ENCODE peak calls at places on chromosomes 5 and 9, in four cellular contexts. J is cardiac fibroblast, S is uterus, F is stomach. K is an unnamed sample.

GRCh38 chr9:13128266-13128825 is 151.1 kb downstream of the MPDZ start:
- DNase-seq in J (no peak), S (no peak), F (no peak), K (no peak)

GRCh38 chr5:132103380-132103951 is 29.9 kb downstream of the CSF2 start:
- DNase-seq in J (peak), S (peak), F (peak), K (peak)

GRCh38 chr9:131557855-131558548 is 12.7 kb downstream of the PRRT1B start:
- DNase-seq in J (no peak), S (no peak), F (no peak), K (no peak)

GRCh38 chr5:114789773-114790402 is 379.8 kb downstream of the TRIM36 start:
- DNase-seq in J (peak), S (no peak), F (no peak), K (peak)

GRCh38 chr5:62341783-62342475 is 35.9 kb downstream of the KIF2A start:
- DNase-seq in J (no peak), S (no peak), F (no peak), K (no peak)

GRCh38 chr5:35876922-35877321 is 20.2 kb downstream of the IL7R start:
- DNase-seq in J (peak), S (no peak), F (no peak), K (no peak)

GRCh38 chr5:167577616-167578015 is 713.8 kb upstream of the WWC1 start:
- DNase-seq in J (no peak), S (no peak), F (no peak), K (no peak)

GRCh38 chr9:130866474-130866965 is 30.1 kb downstream of the QRFP start:
- DNase-seq in J (peak), S (peak), F (peak), K (peak)

GRCh38 chr5:116343961-116344360 is 230.7 kb downstream of the SEMA6A start:
- DNase-seq in J (no peak), S (no peak), F (no peak), K (no peak)

GRCh38 chr5:94010814-94011213 is 269.4 kb upstream of the POU5F2 start:
- DNase-seq in J (peak), S (no peak), F (no peak), K (no peak)

GRCh38 chr9:133509179-133510083 is 15.3 kb downstream of the MYMK start:
- DNase-seq in J (no peak), S (no peak), F (peak), K (no peak)

GRCh38 chr5:39624268-39624886 is 199.6 kb upstream of the DAB2 start:
- DNase-seq in J (peak), S (no peak), F (peak), K (no peak)

GRCh38 chr5:71887680-71888079 is 168.6 kb downstream of the CARTPT start:
- DNase-seq in J (peak), S (no peak), F (no peak), K (peak)

GRCh38 chr9:20754556-20754955 is 70.5 kb downstream of the FOCAD start:
- DNase-seq in J (peak), S (no peak), F (no peak), K (no peak)

GRCh38 chr9:12775963-12776774 is 1.3 kb downstream of the LURAP1L start:
- DNase-seq in J (peak), S (peak), F (peak), K (peak)

GRCh38 chr9:135525241-135526088 is 4.2 kb downstream of the LCN1 start:
- DNase-seq in J (no peak), S (no peak), F (peak), K (no peak)

GRCh38 chr5:10649518-10650410 is 85.9 kb downstream of the ANKRD33B start:
- DNase-seq in J (no peak), S (no peak), F (peak), K (no peak)

GRCh38 chr9:2336055-2336454 is 285.5 kb upstream of the VLDLR start:
- DNase-seq in J (peak), S (no peak), F (no peak), K (no peak)

GRCh38 chr5:14101922-14102321 is 41.2 kb upstream of the TRIO start:
- DNase-seq in J (no peak), S (no peak), F (no peak), K (no peak)

GRCh38 chr9:6408320-6408719 is 4.7 kb upstream of the UHRF2 start:
- DNase-seq in J (no peak), S (no peak), F (no peak), K (no peak)

GRCh38 chr5:149452665-149453617 is 73.8 kb upstream of the IL17B start:
- DNase-seq in J (peak), S (peak), F (no peak), K (no peak)
- TF ChIP-seq CTCF in J (peak), S (no peak), F (no peak), K (no peak)

GRCh38 chr5:32916648-32917047 is 205.5 kb downstream of the NPR3 start:
- DNase-seq in J (peak), S (no peak), F (no peak), K (no peak)
- TF ChIP-seq CTCF in J (peak), S (no peak), F (no peak), K (no peak)

GRCh38 chr5:145718956-145719355 is 116.2 kb downstream of the PRELID2 start:
- DNase-seq in J (peak), S (no peak), F (no peak), K (no peak)
- TF ChIP-seq CTCF in J (peak), S (no peak), F (no peak), K (no peak)

GRCh38 chr5:181190711-181191525 is 14.1 kb downstream of the TRIM7 start:
- DNase-seq in J (peak), S (peak), F (peak), K (peak)
- TF ChIP-seq CTCF in J (peak), S (no peak), F (no peak), K (peak)

DNA sequence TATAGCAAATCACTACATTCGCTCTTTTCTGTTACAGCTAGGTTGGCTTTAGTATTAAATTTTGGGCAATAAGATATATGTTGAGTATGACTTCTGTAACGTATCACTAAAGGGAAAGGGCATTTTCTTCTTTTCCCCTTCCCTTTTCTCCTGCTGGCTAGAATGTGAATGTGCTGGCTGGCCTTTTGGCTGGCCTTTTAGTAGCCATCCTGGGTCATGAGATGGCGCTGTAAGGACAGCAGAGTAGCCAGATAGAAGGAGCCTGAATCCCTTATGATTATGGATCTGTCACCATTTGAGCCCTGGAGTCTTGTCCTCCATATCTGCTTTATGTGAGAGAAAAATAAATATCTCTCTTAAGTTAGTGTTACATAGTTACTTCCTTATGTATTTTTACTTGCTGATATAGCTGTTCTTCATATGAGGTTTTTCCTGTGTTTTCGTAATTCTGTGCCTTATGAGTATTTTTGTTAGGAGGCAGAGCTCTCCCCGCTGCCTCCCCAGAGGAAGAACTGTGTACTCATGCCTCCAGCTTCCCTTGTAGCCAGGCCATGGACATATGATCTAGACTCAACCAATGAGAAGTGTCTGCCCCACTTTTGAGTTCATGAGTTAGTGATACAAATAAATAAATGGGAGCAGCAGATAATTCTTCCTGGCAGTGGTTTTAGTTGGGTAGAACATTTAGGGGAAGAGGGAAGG is 65.9 kb downstream of the NDUFAF2 start:
- DNase-seq in J (peak), S (no peak), F (no peak), K (no peak)
- TF ChIP-seq CTCF in J (peak), S (no peak), F (no peak), K (no peak)

GRCh38 chr9:95171596-95171995 is 145.9 kb downstream of the FANCC start:
- DNase-seq in J (peak), S (no peak), F (no peak), K (no peak)
- TF ChIP-seq CTCF in J (no peak), S (no peak), F (no peak), K (no peak)

DNA sequence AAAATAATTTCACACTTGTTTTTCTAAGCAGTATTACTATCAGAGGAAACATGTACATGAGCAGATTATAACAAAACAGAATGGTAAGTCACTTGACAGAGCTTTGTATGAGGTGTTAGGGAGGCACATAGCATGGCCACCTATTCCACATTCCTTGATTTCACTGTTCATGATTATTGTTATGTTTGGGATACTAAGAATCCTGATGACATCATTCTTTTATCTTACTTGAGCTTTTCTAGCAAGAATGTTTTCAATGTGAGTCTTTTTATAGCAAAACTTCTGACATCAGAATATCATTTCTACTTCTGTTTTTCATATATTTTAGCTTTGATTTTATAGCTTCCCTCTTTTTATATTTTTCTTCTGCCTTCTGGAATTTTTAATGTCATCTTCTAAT is 208.2 kb downstream of the DMRTA1 start:
- DNase-seq in J (no peak), S (no peak), F (no peak), K (no peak)
- TF ChIP-seq CTCF in J (no peak), S (no peak), F (no peak), K (no peak)

DNA sequence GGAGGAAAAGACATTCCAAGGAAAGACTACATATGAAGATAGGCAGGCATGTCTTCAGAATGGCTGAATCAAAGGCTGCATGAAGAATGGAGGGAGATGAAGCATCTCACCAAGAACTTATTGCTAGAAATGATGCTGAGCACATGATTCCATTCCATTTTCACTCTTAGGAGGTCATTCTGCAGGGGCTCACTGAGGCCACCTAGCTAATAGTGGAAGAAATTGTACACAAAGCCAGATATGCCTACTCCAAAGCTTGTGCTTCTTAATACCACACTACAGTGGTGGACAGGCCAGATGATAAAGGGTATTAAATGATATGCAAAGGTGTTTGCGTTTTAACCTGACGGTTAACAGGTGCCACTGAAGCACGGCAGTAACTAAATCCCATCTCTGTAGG is 14.7 kb downstream of the NDUFA8 start:
- DNase-seq in J (peak), S (no peak), F (no peak), K (peak)
- TF ChIP-seq CTCF in J (peak), S (no peak), F (no peak), K (no peak)

DNA sequence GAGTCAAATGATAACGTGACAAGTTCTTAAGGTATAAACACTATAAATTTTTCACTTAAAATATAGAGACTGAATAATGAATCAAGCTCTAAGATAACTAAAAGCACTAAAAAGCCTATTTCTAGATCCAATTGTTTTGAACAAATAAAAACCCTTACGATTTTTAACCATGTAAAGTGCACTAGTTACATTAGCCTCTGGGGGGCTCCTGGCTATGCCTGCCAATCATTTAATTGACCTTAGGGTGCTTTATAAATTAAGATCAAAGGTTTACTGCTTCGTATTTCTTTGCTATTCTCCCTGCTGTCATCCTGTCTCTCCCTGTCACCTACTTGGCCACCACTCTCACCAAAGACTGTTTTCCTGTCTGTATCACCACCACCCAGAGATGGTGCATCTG is 133.4 kb downstream of the ESM1 start:
- DNase-seq in J (no peak), S (no peak), F (no peak), K (no peak)
- TF ChIP-seq CTCF in J (no peak), S (no peak), F (no peak), K (no peak)

DNA sequence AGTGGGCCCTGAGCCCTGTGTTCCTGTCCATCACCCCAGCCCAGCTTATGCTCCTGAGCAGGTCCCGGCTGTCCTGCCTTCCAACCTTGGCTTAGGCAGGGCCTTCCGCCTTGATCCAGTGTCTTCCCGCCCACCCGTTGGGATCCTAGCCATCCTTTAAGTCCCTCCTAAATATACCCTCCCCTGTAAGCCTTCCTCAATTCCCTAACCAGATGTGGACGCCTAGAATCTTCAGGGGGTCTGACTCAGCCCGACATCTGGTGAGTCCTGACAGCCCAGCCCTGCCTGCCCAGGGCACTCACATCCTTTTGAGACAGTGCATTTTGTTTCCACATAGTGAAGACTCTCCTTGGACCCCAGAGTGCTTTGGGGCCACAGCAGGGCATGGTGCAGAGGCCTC is 23.7 kb downstream of the SLC6A7 start:
- DNase-seq in J (peak), S (no peak), F (no peak), K (no peak)
- TF ChIP-seq CTCF in J (no peak), S (no peak), F (no peak), K (no peak)

K was measured in GM13976.